ENCODE peak calls at places on chromosomes 3 and 15, in seven cellular contexts. O, C, Z, N, Y, X and K are unnamed samples.
A peak's percentile ranks its signal among the peaks of the same experiment; 100 is the strongest.

GRCh38 chr3:71219744-71220638 is 363.5 kb downstream of the FOXP1 start:
- DNase-seq in C (no peak), X (no peak), O (no peak), Z (no peak), Y (no peak), N (no peak), K (no peak)

GRCh38 chr3:181554233-181554765 is 157.4 kb upstream of the SOX2 start:
- DNase-seq in N (no peak), Z (no peak), Y (no peak), O (no peak), X (no peak), C (no peak), K (no peak)

GRCh38 chr15:87267798-87268197 is 988.7 kb downstream of the NTRK3 start:
- DNase-seq in N (no peak), X (no peak), C (no peak), O (no peak), Z (no peak), Y (no peak), K (no peak)

GRCh38 chr3:111737712-111738097 is 121.4 kb upstream of the PHLDB2 start:
- DNase-seq in X (peak; percentile 69), C (peak; percentile 76), N (no peak), Y (no peak), O (peak; percentile 84), Z (peak; percentile 67), K (no peak)

GRCh38 chr3:108838411-108838810 is 15.8 kb downstream of the TRAT1 start:
- DNase-seq in N (no peak), C (no peak), O (no peak), Y (no peak), Z (no peak), X (no peak), K (no peak)

GRCh38 chr3:133697960-133698359 is 36.2 kb upstream of the TOPBP1 start:
- DNase-seq in X (no peak), O (no peak), Y (no peak), Z (no peak), N (no peak), C (no peak), K (no peak)

GRCh38 chr3:121483290-121483689 is 62.5 kb downstream of the POLQ start:
- DNase-seq in Z (no peak), Y (no peak), X (no peak), N (no peak), O (no peak), C (no peak), K (no peak)

GRCh38 chr15:58852347-58852746 is 81.1 kb downstream of the SLTM start:
- DNase-seq in Y (peak; percentile 18), O (no peak), Z (no peak), N (no peak), X (no peak), C (no peak), K (no peak)

GRCh38 chr3:58569287-58570001 is 7.7 kb downstream of the FAM107A start:
- DNase-seq in Z (no peak), Y (no peak), O (no peak), C (no peak), X (no peak), N (no peak), K (no peak)

GRCh38 chr3:74546426-74546825 is 68.0 kb downstream of the CNTN3 start:
- DNase-seq in N (no peak), Z (no peak), X (no peak), C (peak; percentile 26), O (no peak), Y (no peak), K (no peak)

GRCh38 chr3:5185093-5185673 is 2.3 kb upstream of the EDEM1 start:
- DNase-seq in X (no peak), Y (no peak), N (no peak), O (no peak), C (no peak), Z (no peak), K (no peak)

GRCh38 chr3:5187920-5188418 is 462 bp downstream of the EDEM1 start:
- DNase-seq in O (peak; percentile 46), C (no peak), N (peak; percentile 93), Y (peak; percentile 50), Z (peak; percentile 42), X (peak; percentile 35), K (no peak)

GRCh38 chr3:5187152-5187919 is at the start of gene EDEM1:
- DNase-seq in Y (peak; percentile 96), X (peak; percentile 94), C (peak; percentile 96), O (peak; percentile 95), N (peak; percentile 100), Z (peak; percentile 94), K (peak; percentile 93)

GRCh38 chr3:5186854-5187151 is 704 bp upstream of the EDEM1 start:
- DNase-seq in X (peak; percentile 29), C (no peak), Z (no peak), O (no peak), Y (peak; percentile 47), N (no peak), K (no peak)

GRCh38 chr3:5186089-5186853 is 1.2 kb upstream of the EDEM1 start:
- DNase-seq in O (no peak), Z (no peak), C (no peak), N (no peak), Y (peak; percentile 53), X (no peak), K (no peak)
- H3K27ac ChIP-seq in O (peak overlapping the region; percentile 70), Z (peak overlapping the region; percentile 65), C (peak overlapping the region; percentile 16), N (peak overlapping the region; percentile 99), Y (peak overlapping the region; percentile 97), X (peak overlapping the region; percentile 96), K (no peak overlapping the region)

GRCh38 chr15:61829514-61829889 is 230.7 kb downstream of the VPS13C start:
- DNase-seq in X (no peak), Y (no peak), C (no peak), O (no peak), N (peak; percentile 34), Z (no peak), K (no peak)
- TF ChIP-seq POLR2A in X (no peak), Y (no peak), C (no peak), O (no peak), N (no peak), Z (no peak), K (no peak)

DNA sequence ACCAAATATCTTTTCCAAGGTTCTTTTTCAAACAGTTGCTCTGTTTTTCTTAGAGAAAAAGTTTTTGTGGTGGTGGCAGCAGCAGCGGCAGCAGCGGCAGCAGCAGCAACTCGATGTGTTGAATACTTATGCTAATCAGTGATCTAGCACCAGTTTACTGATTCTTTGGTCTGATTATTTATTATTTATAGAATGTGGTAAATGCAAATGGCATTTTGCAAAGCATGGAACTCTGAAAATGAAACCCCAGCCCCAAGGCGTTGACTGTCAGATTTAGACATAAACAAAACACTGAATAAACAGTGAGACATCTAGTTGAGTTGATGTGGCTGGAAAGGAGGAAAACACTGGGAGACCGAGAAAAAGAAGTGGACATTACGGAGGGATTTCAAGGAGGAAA is 88.7 kb downstream of the GTPBP8 start:
- DNase-seq in Y (no peak), Z (no peak), N (peak; percentile 24), C (no peak), O (no peak), X (no peak), K (no peak)
- H3K4me3 ChIP-seq in Y (no peak overlapping the region), Z (no peak overlapping the region), N (no peak overlapping the region), C (no peak overlapping the region), O (no peak overlapping the region), X (no peak overlapping the region), K (no peak overlapping the region)

GRCh38 chr3:26029323-26029722 is 239.4 kb downstream of the OXSM start:
- DNase-seq in O (no peak), X (no peak), Y (no peak), N (no peak), Z (no peak), C (no peak), K (no peak)
- H3K27ac ChIP-seq in O (no peak overlapping the region), X (no peak overlapping the region), Y (no peak overlapping the region), N (no peak overlapping the region), Z (no peak overlapping the region), C (no peak overlapping the region), K (no peak overlapping the region)

GRCh38 chr3:66014641-66015040 is 24.1 kb downstream of the MAGI1 start:
- DNase-seq in N (no peak), X (no peak), Z (no peak), C (no peak), Y (no peak), O (no peak), K (no peak)
- TF ChIP-seq POLR2A in N (no peak), X (no peak), Z (no peak), C (no peak), Y (no peak), O (no peak), K (no peak)